ENCODE peak calls at places on chromosomes 13 and 19, in eight cellular contexts. S is non-pigmented ciliary epithelial cell, X is HT-29, Z is prostate gland, U is IMR-90, E is H4, J is cardiac fibroblast, L is stromal cell of bone marrow. Q is an unnamed sample.

GRCh38 chr19:3606174-3606689 is 443 bp downstream of the TBXA2R start:
- DNase-seq in S (no peak), X (peak; percentile 24), Z (peak; percentile 47), U (no peak), E (no peak), J (no peak), L (no peak), Q (peak; percentile 86)

GRCh38 chr13:91567485-91568207 is 169.2 kb downstream of the GPC5 start:
- DNase-seq in S (no peak), X (no peak), Z (no peak), U (no peak), E (peak; percentile 12), J (peak; percentile 5), L (no peak), Q (peak; percentile 0)

GRCh38 chr13:43227721-43228120 is 204.3 kb downstream of the DNAJC15 start:
- DNase-seq in S (no peak), X (no peak), Z (no peak), U (peak; percentile 59), E (peak; percentile 31), J (no peak), L (no peak), Q (peak; percentile 32)

GRCh38 chr13:28536371-28536770 is 41.4 kb upstream of the FLT1 start:
- DNase-seq in S (no peak), X (no peak), Z (no peak), U (no peak), E (no peak), J (no peak), L (no peak), Q (no peak)

GRCh38 chr13:32314968-32315254 is 252 bp downstream of the ZAR1L start:
- DNase-seq in S (peak; percentile 27), X (peak; percentile 82), Z (no peak), U (peak; percentile 44), E (peak; percentile 37), J (peak; percentile 57), L (no peak), Q (peak; percentile 87)

GRCh38 chr13:46605824-46606554 is 53.0 kb downstream of the LRCH1 start:
- DNase-seq in S (no peak), X (no peak), Z (no peak), U (no peak), E (no peak), J (no peak), L (no peak), Q (no peak)

GRCh38 chr19:33683881-33684549 is 62.3 kb downstream of the CHST8 start:
- DNase-seq in S (peak; percentile 3), X (peak; percentile 26), Z (peak; percentile 45), U (peak; percentile 18), E (no peak), J (peak; percentile 31), L (no peak), Q (peak; percentile 18)

GRCh38 chr19:18865973-18866799 is 29.8 kb downstream of the CERS1 start:
- DNase-seq in S (no peak), X (peak; percentile 54), Z (peak; percentile 46), U (peak; percentile 36), E (peak; percentile 45), J (peak; percentile 66), L (no peak), Q (peak; percentile 49)

GRCh38 chr19:35479278-35479677 is 11.0 kb downstream of the KRTDAP start:
- DNase-seq in S (no peak), X (peak; percentile 30), Z (no peak), U (no peak), E (no peak), J (no peak), L (no peak), Q (no peak)

GRCh38 chr13:26236306-26236705 is 14.2 kb upstream of the RNF6 start:
- DNase-seq in S (no peak), X (no peak), Z (no peak), U (no peak), E (no peak), J (no peak), L (no peak), Q (no peak)

GRCh38 chr19:29966594-29967249 is 24.7 kb downstream of the URI1 start:
- DNase-seq in S (no peak), X (peak; percentile 23), Z (no peak), U (peak; percentile 34), E (peak; percentile 17), J (peak; percentile 52), L (no peak), Q (peak; percentile 3)

GRCh38 chr13:114130708-114131580 is 1.5 kb downstream of the RASA3 start:
- DNase-seq in S (no peak), X (peak; percentile 73), Z (no peak), U (peak; percentile 91), E (peak; percentile 46), J (peak; percentile 69), L (peak; percentile 70), Q (peak; percentile 36)

GRCh38 chr13:73809561-73809960 is 324.6 kb downstream of the KLF12 start:
- DNase-seq in S (peak; percentile 28), X (peak; percentile 48), Z (no peak), U (peak; percentile 87), E (no peak), J (peak; percentile 18), L (peak; percentile 13), Q (peak; percentile 11)

GRCh38 chr19:44841255-44841654 is 4.8 kb upstream of the NECTIN2 start:
- DNase-seq in S (no peak), X (no peak), Z (no peak), U (no peak), E (no peak), J (no peak), L (no peak), Q (no peak)

GRCh38 chr19:31316201-31316951 is 32.9 kb downstream of the TSHZ3 start:
- DNase-seq in S (no peak), X (no peak), Z (no peak), U (peak; percentile 61), E (peak; percentile 29), J (peak; percentile 76), L (no peak), Q (no peak)

GRCh38 chr13:109145631-109146030 is 516.2 kb downstream of the MYO16 start:
- DNase-seq in S (no peak), X (peak; percentile 73), Z (no peak), U (peak; percentile 72), E (peak; percentile 52), J (peak; percentile 85), L (peak; percentile 47), Q (peak; percentile 69)

GRCh38 chr19:19653597-19654147 is 9.8 kb downstream of the ATP13A1 start:
- DNase-seq in S (no peak), X (no peak), Z (no peak), U (no peak), E (no peak), J (no peak), L (no peak), Q (no peak)

GRCh38 chr19:14167013-14167593 is 30.7 kb upstream of the ASF1B start:
- DNase-seq in S (no peak), X (no peak), Z (no peak), U (no peak), E (no peak), J (no peak), L (no peak), Q (no peak)

GRCh38 chr13:106471957-106472543 is 63.4 kb downstream of the EFNB2 start:
- DNase-seq in S (peak; percentile 76), X (peak; percentile 89), Z (no peak), U (peak; percentile 91), E (peak; percentile 57), J (peak; percentile 75), L (peak; percentile 49), Q (peak; percentile 55)

GRCh38 chr19:1313695-1314613 is 28.3 kb downstream of the EFNA2 start:
- DNase-seq in S (peak; percentile 2), X (no peak), Z (no peak), U (no peak), E (no peak), J (no peak), L (no peak), Q (peak; percentile 65)

GRCh38 chr13:29384466-29384865 is 211.0 kb downstream of the SLC7A1 start:
- DNase-seq in S (no peak), X (no peak), Z (no peak), U (no peak), E (no peak), J (peak; percentile 1), L (no peak), Q (no peak)

GRCh38 chr19:35973487-35973886 is 21.5 kb upstream of the SDHAF1 start:
- DNase-seq in S (no peak), X (no peak), Z (no peak), U (no peak), E (no peak), J (no peak), L (no peak), Q (peak; percentile 57)

GRCh38 chr19:14476307-14476662 is 1.1 kb upstream of the PTGER1 start:
- DNase-seq in S (no peak), X (no peak), Z (no peak), U (no peak), E (no peak), J (no peak), L (no peak), Q (no peak)